ENCODE peak calls at places on chromosomes 12 and 14, in eight cellular contexts. V is SW480, Z is NCI-H1105, K is GM03348, Q is activated T-helper 1 cell treated with Interleukin-2 at 50 U/mL for 16 hours, L is tibial nerve, P is pancreas, A is HEK293T. O is an unnamed sample.

GRCh38 chr14:72104011-72104613 is 171.9 kb downstream of the RGS6 start:
- DNase-seq in V (peak), P (no peak), L (no peak), A (peak), Z (no peak), Q (no peak), K (peak), O (no peak)

GRCh38 chr12:104166465-104166864 is 28.5 kb upstream of the NFYB start:
- DNase-seq in A (no peak), Q (no peak), V (no peak), K (no peak), L (no peak), P (no peak), Z (no peak), O (no peak)

GRCh38 chr14:91692075-91692474 is 39.8 kb downstream of the CATSPERB start:
- DNase-seq in K (no peak), Z (no peak), P (no peak), L (no peak), V (no peak), Q (no peak), A (no peak), O (no peak)

GRCh38 chr12:6769003-6769389 is 2.8 kb downstream of the PTMS start:
- DNase-seq in A (no peak), K (peak), Q (no peak), Z (no peak), P (no peak), V (peak), L (peak), O (no peak)

GRCh38 chr14:104917992-104918391 is 6.7 kb upstream of the PLD4 start:
- DNase-seq in P (no peak), L (no peak), K (no peak), A (no peak), V (no peak), Z (no peak), Q (no peak), O (no peak)

GRCh38 chr12:87227157-87227556 is 802.0 kb downstream of the C12orf50 start:
- DNase-seq in K (no peak), Q (no peak), V (no peak), L (no peak), Z (no peak), P (no peak), A (no peak), O (no peak)

GRCh38 chr14:23153891-23154796 is 29.3 kb downstream of the SLC7A8 start:
- DNase-seq in A (peak), K (peak), L (peak), V (peak), Q (no peak), P (peak), Z (no peak), O (peak)

GRCh38 chr14:91889477-91890211 is 22.3 kb upstream of the TC2N start:
- DNase-seq in A (no peak), Z (peak), P (peak), K (no peak), Q (no peak), V (no peak), L (no peak), O (no peak)

GRCh38 chr14:23984891-23985607 is 3.7 kb upstream of the DHRS4L2 start:
- DNase-seq in P (no peak), A (no peak), K (peak), Q (no peak), Z (no peak), V (no peak), L (no peak), O (no peak)

GRCh38 chr12:92398565-92399309 is 253.1 kb upstream of the BTG1 start:
- DNase-seq in A (no peak), P (no peak), Q (no peak), K (no peak), V (no peak), L (no peak), Z (no peak), O (no peak)

GRCh38 chr12:26227376-26227775 is 32.0 kb downstream of the SSPN start:
- DNase-seq in A (no peak), K (no peak), L (no peak), Z (peak), V (no peak), P (no peak), Q (no peak), O (no peak)

GRCh38 chr14:101024686-101025085 is 121.2 kb upstream of the RTL1 start:
- DNase-seq in Q (no peak), V (no peak), P (peak), A (no peak), L (no peak), Z (no peak), K (no peak), O (no peak)

GRCh38 chr12:113208041-113208934 is 13.0 kb upstream of the TPCN1 start:
- DNase-seq in Z (no peak), L (no peak), P (peak), A (no peak), Q (peak), V (peak), K (no peak), O (no peak)

GRCh38 chr14:70254476-70254961 is 65.8 kb upstream of the SLC8A3 start:
- DNase-seq in Z (peak), P (peak), L (no peak), K (peak), Q (no peak), V (peak), A (peak), O (no peak)

GRCh38 chr12:26833692-26834168 is 736 bp upstream of the ITPR2 start:
- DNase-seq in K (no peak), P (peak), Q (no peak), Z (peak), V (peak), A (peak), L (no peak), O (no peak)

GRCh38 chr14:92322516-92322915 is 449 bp upstream of the SLC24A4 start:
- DNase-seq in Q (no peak), V (no peak), Z (no peak), K (no peak), L (no peak), P (no peak), A (no peak), O (no peak)

GRCh38 chr14:32077081-32078029 is at the start of gene ARHGAP5:
- DNase-seq in V (peak), K (peak), A (peak), L (peak), P (no peak), Z (peak), Q (peak), O (no peak)

GRCh38 chr12:118356809-118357326 is 15.8 kb downstream of the TAOK3 start:
- DNase-seq in A (no peak), L (no peak), P (no peak), Z (no peak), V (no peak), K (peak), Q (no peak), O (no peak)

GRCh38 chr14:87873741-87874140 is 119.2 kb downstream of the GALC start:
- DNase-seq in V (no peak), K (no peak), L (no peak), Z (no peak), P (no peak), A (no peak), Q (no peak), O (no peak)

GRCh38 chr14:92437309-92437708 is 76.3 kb upstream of the RIN3 start:
- DNase-seq in A (no peak), L (no peak), Q (no peak), V (no peak), K (no peak), Z (no peak), P (no peak), O (no peak)

GRCh38 chr14:36553650-36554260 is 28.7 kb downstream of the NKX2-8 start:
- DNase-seq in A (peak), V (peak), Q (no peak), K (peak), P (no peak), Z (peak), L (no peak), O (no peak)

GRCh38 chr14:105861985-105862465 is 335.6 kb downstream of the TMEM121 start:
- DNase-seq in A (no peak), V (no peak), P (peak), Z (no peak), L (peak), Q (no peak), K (no peak), O (no peak)

GRCh38 chr12:65685514-65685913 is 138.8 kb upstream of the HMGA2 start:
- DNase-seq in K (peak), Z (no peak), Q (no peak), L (no peak), A (peak), V (peak), P (no peak), O (no peak)

GRCh38 chr14:34020014-34020413 is 69.1 kb upstream of the EGLN3 start:
- DNase-seq in Q (no peak), Z (no peak), V (no peak), K (no peak), L (no peak), A (no peak), P (no peak), O (no peak)

GRCh38 chr12:24679135-24679534 is 269.8 kb downstream of the BCAT1 start:
- DNase-seq in A (no peak), P (no peak), Q (no peak), L (no peak), V (no peak), K (no peak), Z (no peak), O (no peak)

GRCh38 chr12:122944588-122944987 is 21.7 kb downstream of the ABCB9 start:
- DNase-seq in Z (no peak), Q (no peak), P (peak), A (no peak), K (no peak), V (peak), L (no peak), O (no peak)

GRCh38 chr12:53978477-53979356 is 4.0 kb upstream of the HOTAIR start:
- DNase-seq in Q (no peak), L (no peak), K (peak), A (no peak), V (peak), Z (no peak), P (no peak), O (no peak)

GRCh38 chr14:49970474-49971147 is 77.7 kb downstream of the ARF6 start:
- DNase-seq in K (peak), Z (peak), L (no peak), P (no peak), V (no peak), Q (no peak), A (peak), O (no peak)

GRCh38 chr14:89417469-89418225 is 614 bp upstream of the FOXN3 start:
- DNase-seq in K (peak), V (peak), A (peak), P (peak), Q (peak), Z (peak), L (no peak), O (no peak)

GRCh38 chr12:93090768-93091172 is 161.7 kb upstream of the EEA1 start:
- DNase-seq in Z (no peak), Q (no peak), P (no peak), L (no peak), V (peak), K (peak), A (no peak), O (no peak)

GRCh38 chr14:67964391-67964812 is 144.8 kb downstream of the RAD51B start:
- DNase-seq in Q (no peak), V (peak), K (peak), P (no peak), L (no peak), Z (no peak), A (no peak), O (no peak)

GRCh38 chr12:91836264-91836663 is 309.4 kb downstream of the BTG1 start:
- DNase-seq in A (no peak), L (no peak), Q (no peak), P (no peak), Z (no peak), K (no peak), V (no peak), O (no peak)

GRCh38 chr12:55925870-55926737 is 1.6 kb downstream of the PYM1 start:
- DNase-seq in K (no peak), A (no peak), Q (no peak), P (no peak), V (no peak), Z (no peak), L (no peak), O (no peak)

GRCh38 chr14:103702095-103702494 is 13.2 kb downstream of the XRCC3 start:
- DNase-seq in Q (no peak), L (no peak), Z (no peak), P (no peak), V (no peak), A (no peak), K (no peak), O (no peak)

GRCh38 chr14:94904636-94905035 is 134.7 kb upstream of the GSC start:
- DNase-seq in L (no peak), A (no peak), V (no peak), K (peak), Q (no peak), Z (no peak), P (no peak), O (no peak)

GRCh38 chr14:66709292-66709691 is 201.3 kb downstream of the GPHN start:
- DNase-seq in L (no peak), A (no peak), Q (no peak), K (peak), Z (no peak), V (peak), P (no peak), O (no peak)

GRCh38 chr12:22729431-22729830 is 104.5 kb downstream of the ETNK1 start:
- DNase-seq in L (no peak), V (no peak), K (no peak), Z (no peak), P (no peak), Q (no peak), A (no peak), O (no peak)

GRCh38 chr14:104494483-104494882 is 85.1 kb upstream of the C14orf180 start:
- DNase-seq in L (no peak), A (no peak), P (no peak), Z (no peak), Q (no peak), V (no peak), K (no peak), O (no peak)

GRCh38 chr12:76719171-76719631 is 44.7 kb upstream of the ZDHHC17 start:
- DNase-seq in P (no peak), A (no peak), L (no peak), V (no peak), Q (no peak), Z (no peak), K (peak), O (no peak)

GRCh38 chr12:4015225-4016076 is 142.3 kb upstream of the PARP11 start:
- DNase-seq in P (peak), L (no peak), Z (no peak), K (no peak), Q (no peak), V (no peak), A (no peak), O (no peak)

O was measured in thoracic aorta.